ENCODE peak calls at places on chromosomes 12 and 14, in six cellular contexts. K, F, S, O, G and V are unnamed samples.

GRCh38 chr12:24560867-24561266 is 388.0 kb downstream of the BCAT1 start:
- DNase-seq in K (no peak), F (no peak), S (peak; percentile 67), O (peak; percentile 5), G (no peak), V (no peak)

GRCh38 chr14:50823763-50824636 is 7.0 kb downstream of the NIN start:
- DNase-seq in K (no peak), F (peak; percentile 39), S (no peak), O (no peak), G (no peak), V (no peak)

GRCh38 chr12:113420996-113421595 is 1.1 kb upstream of the SDSL start:
- DNase-seq in K (no peak), F (no peak), S (no peak), O (no peak), G (no peak), V (no peak)

GRCh38 chr12:4477133-4477532 is 31.5 kb upstream of the FGF6 start:
- DNase-seq in K (no peak), F (no peak), S (no peak), O (no peak), G (no peak), V (no peak)

GRCh38 chr14:106879241-106879640 is 1352.9 kb downstream of the TMEM121 start:
- DNase-seq in K (peak; percentile 75), F (no peak), S (no peak), O (peak; percentile 19), G (peak; percentile 79), V (no peak)

GRCh38 chr12:30482650-30483049 is 213.0 kb downstream of the IPO8 start:
- DNase-seq in K (no peak), F (no peak), S (no peak), O (no peak), G (no peak), V (no peak)

GRCh38 chr12:62919827-62920226 is 15.1 kb downstream of the PPM1H start:
- DNase-seq in K (no peak), F (peak; percentile 50), S (no peak), O (no peak), G (no peak), V (no peak)

GRCh38 chr14:105118646-105119409 is 49.7 kb downstream of the JAG2 start:
- DNase-seq in K (no peak), F (no peak), S (no peak), O (no peak), G (no peak), V (no peak)

GRCh38 chr14:69238883-69239282 is 21.1 kb upstream of the GALNT16 start:
- DNase-seq in K (no peak), F (no peak), S (no peak), O (no peak), G (no peak), V (no peak)

GRCh38 chr14:65179918-65180724 is 77.8 kb upstream of the MAX start:
- DNase-seq in K (no peak), F (peak; percentile 94), S (peak; percentile 84), O (no peak), G (peak; percentile 73), V (peak; percentile 32)

GRCh38 chr14:58085877-58086276 is 66.1 kb downstream of the ARMH4 start:
- DNase-seq in K (no peak), F (no peak), S (no peak), O (no peak), G (no peak), V (no peak)

GRCh38 chr12:20445693-20446092 is 77.4 kb downstream of the PDE3A start:
- DNase-seq in K (no peak), F (no peak), S (no peak), O (no peak), G (no peak), V (no peak)

GRCh38 chr12:26976687-26977086 is 37.5 kb downstream of the TM7SF3 start:
- DNase-seq in K (no peak), F (no peak), S (no peak), O (no peak), G (no peak), V (no peak)

GRCh38 chr12:143964-144649 is 69.8 kb downstream of the SLC6A12 start:
- DNase-seq in K (no peak), F (peak; percentile 44), S (no peak), O (no peak), G (no peak), V (no peak)

DNA sequence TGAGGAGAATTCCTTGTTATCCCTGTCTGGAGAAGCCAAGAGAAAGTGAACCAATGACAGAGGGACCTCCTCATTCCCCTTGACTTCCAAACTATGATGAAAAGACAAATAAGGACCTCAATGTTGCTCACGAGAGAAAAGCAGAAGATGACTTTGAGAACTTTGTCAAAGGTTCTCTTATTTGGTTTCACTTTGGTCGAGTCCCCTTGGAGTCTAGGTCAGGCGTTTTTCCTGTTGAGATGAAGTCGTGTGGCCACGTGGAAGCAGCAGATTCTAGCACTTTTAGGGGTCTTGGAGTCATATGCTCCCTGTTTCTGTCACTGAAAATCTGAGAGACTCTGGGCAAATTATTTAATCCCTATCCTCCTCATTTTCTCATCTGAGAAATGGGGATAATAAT is 33.8 kb upstream of the COL2A1 start:
- DNase-seq in K (no peak), F (no peak), S (no peak), O (no peak), G (no peak), V (no peak)
- H3K4me3 ChIP-seq in K (no peak overlapping the region), F (no peak overlapping the region), S (no peak overlapping the region), O (no peak overlapping the region), G (no peak overlapping the region), V (no peak overlapping the region)

GRCh38 chr12:124562796-124563181 is 4.6 kb downstream of the NCOR2 start:
- DNase-seq in K (no peak), F (no peak), S (no peak), O (no peak), G (no peak), V (no peak)

GRCh38 chr12:124561231-124561630 is 6.2 kb downstream of the NCOR2 start:
- DNase-seq in K (no peak), F (no peak), S (no peak), O (no peak), G (no peak), V (no peak)

GRCh38 chr12:124563401-124563800 is 4.0 kb downstream of the NCOR2 start:
- DNase-seq in K (no peak), F (no peak), S (no peak), O (no peak), G (no peak), V (no peak)

GRCh38 chr12:124563809-124564208 is 3.6 kb downstream of the NCOR2 start:
- DNase-seq in K (no peak), F (no peak), S (no peak), O (no peak), G (no peak), V (no peak)

DNA sequence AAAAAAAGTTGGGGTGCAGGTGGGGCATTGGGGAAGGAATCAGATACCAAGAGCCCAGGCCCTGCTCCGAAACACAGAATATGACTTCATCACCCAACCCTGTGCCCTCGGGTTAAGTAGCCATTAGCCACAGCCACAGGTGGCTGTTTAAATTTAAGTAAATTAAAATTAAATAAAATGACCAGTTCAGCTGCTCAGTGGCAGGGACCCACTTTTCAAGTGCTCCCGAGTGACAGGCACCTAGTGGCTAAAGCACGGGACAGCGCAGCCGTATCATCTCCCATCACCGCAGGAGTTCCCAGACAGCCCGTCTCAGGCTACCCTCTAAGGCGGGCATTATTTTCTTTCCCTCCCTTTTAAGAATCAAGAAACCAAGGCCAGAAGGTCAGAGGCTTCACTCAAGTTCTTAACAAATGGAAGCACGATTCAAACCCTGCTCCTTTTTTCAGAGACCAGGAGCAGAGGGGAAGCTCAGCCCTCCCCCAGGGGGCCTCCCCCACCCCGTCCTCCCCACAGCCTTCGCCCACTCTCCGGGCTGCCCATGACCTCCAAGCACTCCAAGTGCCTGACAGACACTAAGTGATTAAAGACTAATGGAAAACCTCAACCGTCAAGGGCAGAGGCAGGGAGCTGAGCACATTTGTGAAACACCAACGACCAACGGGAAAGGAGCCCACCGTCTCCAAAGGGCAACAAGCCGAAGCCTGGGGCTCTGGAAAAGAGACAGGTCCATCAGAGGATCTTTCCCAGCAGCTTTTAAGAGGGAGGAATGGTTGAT is 5.2 kb downstream of the NCOR2 start:
- DNase-seq in K (no peak), F (no peak), S (no peak), O (no peak), G (no peak), V (no peak)
- H3K27ac ChIP-seq in K (no peak overlapping the region), F (no peak overlapping the region), S (no peak overlapping the region), O (no peak overlapping the region), G (no peak overlapping the region), V (peak overlapping the region; percentile 8)

GRCh38 chr12:31984806-31985591 is 25.8 kb downstream of the RESF1 start:
- DNase-seq in K (no peak), F (no peak), S (no peak), O (no peak), G (no peak), V (no peak)
- H3K4me3 ChIP-seq in K (no peak overlapping the region), F (no peak overlapping the region), S (no peak overlapping the region), O (no peak overlapping the region), G (no peak overlapping the region), V (no peak overlapping the region)

GRCh38 chr12:109821968-109822367 is 11.2 kb downstream of the TRPV4 start:
- DNase-seq in K (no peak), F (no peak), S (no peak), O (no peak), G (no peak), V (no peak)
- H3K27ac ChIP-seq in K (no peak overlapping the region), F (no peak overlapping the region), S (no peak overlapping the region), O (no peak overlapping the region), G (peak overlapping the region; percentile 79), V (no peak overlapping the region)

GRCh38 chr14:98608071-98609060 is 663.6 kb downstream of the BCL11B start:
- DNase-seq in K (no peak), F (no peak), S (no peak), O (no peak), G (no peak), V (no peak)
- H3K4me3 ChIP-seq in K (no peak overlapping the region), F (no peak overlapping the region), S (no peak overlapping the region), O (no peak overlapping the region), G (no peak overlapping the region), V (no peak overlapping the region)

GRCh38 chr12:96240251-96240650 is 46.1 kb downstream of the ELK3 start:
- DNase-seq in K (no peak), F (no peak), S (no peak), O (no peak), G (no peak), V (no peak)

GRCh38 chr12:96241484-96242256 is 47.5 kb downstream of the ELK3 start:
- DNase-seq in K (no peak), F (peak; percentile 80), S (no peak), O (no peak), G (peak; percentile 31), V (no peak)

GRCh38 chr12:96240656-96241055 is 46.5 kb downstream of the ELK3 start:
- DNase-seq in K (no peak), F (peak; percentile 64), S (no peak), O (no peak), G (no peak), V (no peak)

GRCh38 chr12:96244826-96245225 is 50.7 kb downstream of the ELK3 start:
- DNase-seq in K (no peak), F (no peak), S (no peak), O (no peak), G (no peak), V (no peak)

GRCh38 chr12:96242597-96242996 is 48.4 kb downstream of the ELK3 start:
- DNase-seq in K (no peak), F (no peak), S (no peak), O (no peak), G (no peak), V (no peak)
- H3K27ac ChIP-seq in K (peak overlapping the region; percentile 33), F (peak overlapping the region; percentile 95), S (peak overlapping the region; percentile 20), O (peak overlapping the region; percentile 84), G (peak overlapping the region; percentile 33), V (peak overlapping the region; percentile 86)